ENCODE peak calls at places on chromosomes 2 and 18, in eight cellular contexts. One of them, this sample, is unnamed.
A peak's percentile ranks its signal among the peaks of the same experiment; 100 is the strongest.

GRCh38 chr2:1494906-1495305 is 81.6 kb downstream of the TPO start:
- DNase-seq in sigmoid colon: peak; percentile 39
- DNase-seq in bronchial epithelial cell: no peak
- DNase-seq in naive thymus-derived CD4-positive, alpha-beta T cell: no peak
- DNase-seq in HFF-Myc: no peak
- DNase-seq in AG09309: no peak
- DNase-seq in psoas muscle: no peak
- DNase-seq in pancreas: no peak
- DNase-seq in this sample: no peak

GRCh38 chr2:146665801-146666200 is 1179.0 kb upstream of the ACVR2A start:
- DNase-seq in psoas muscle: no peak
- DNase-seq in bronchial epithelial cell: peak; percentile 62
- DNase-seq in AG09309: no peak
- DNase-seq in sigmoid colon: no peak
- DNase-seq in HFF-Myc: no peak
- DNase-seq in pancreas: no peak
- DNase-seq in naive thymus-derived CD4-positive, alpha-beta T cell: no peak
- DNase-seq in this sample: peak; percentile 13

GRCh38 chr2:10762651-10763460 is 41.4 kb downstream of the ATP6V1C2 start:
- DNase-seq in HFF-Myc: no peak
- DNase-seq in naive thymus-derived CD4-positive, alpha-beta T cell: no peak
- DNase-seq in psoas muscle: no peak
- DNase-seq in pancreas: no peak
- DNase-seq in sigmoid colon: no peak
- DNase-seq in bronchial epithelial cell: no peak
- DNase-seq in AG09309: no peak
- DNase-seq in this sample: no peak

GRCh38 chr2:113203901-113204519 is 30.2 kb downstream of the PSD4 start:
- DNase-seq in AG09309: no peak
- DNase-seq in pancreas: peak; percentile 79
- DNase-seq in bronchial epithelial cell: peak; percentile 66
- DNase-seq in psoas muscle: peak; percentile 73
- DNase-seq in HFF-Myc: peak; percentile 63
- DNase-seq in sigmoid colon: no peak
- DNase-seq in naive thymus-derived CD4-positive, alpha-beta T cell: peak; percentile 50
- DNase-seq in this sample: peak; percentile 56

GRCh38 chr2:12587228-12587627 is 129.5 kb upstream of the TRIB2 start:
- DNase-seq in psoas muscle: no peak
- DNase-seq in bronchial epithelial cell: no peak
- DNase-seq in pancreas: no peak
- DNase-seq in AG09309: no peak
- DNase-seq in naive thymus-derived CD4-positive, alpha-beta T cell: no peak
- DNase-seq in HFF-Myc: no peak
- DNase-seq in sigmoid colon: no peak
- DNase-seq in this sample: no peak

GRCh38 chr2:127759931-127760330 is 51.0 kb downstream of the WDR33 start:
- DNase-seq in HFF-Myc: no peak
- DNase-seq in bronchial epithelial cell: no peak
- DNase-seq in pancreas: no peak
- DNase-seq in AG09309: no peak
- DNase-seq in naive thymus-derived CD4-positive, alpha-beta T cell: no peak
- DNase-seq in sigmoid colon: no peak
- DNase-seq in psoas muscle: no peak
- DNase-seq in this sample: no peak

GRCh38 chr2:47070155-47070919 is 84.8 kb downstream of the STPG4 start:
- DNase-seq in naive thymus-derived CD4-positive, alpha-beta T cell: no peak
- DNase-seq in psoas muscle: peak; percentile 44
- DNase-seq in AG09309: no peak
- DNase-seq in sigmoid colon: no peak
- DNase-seq in bronchial epithelial cell: no peak
- DNase-seq in HFF-Myc: no peak
- DNase-seq in pancreas: peak; percentile 51
- DNase-seq in this sample: peak; percentile 42

GRCh38 chr2:69663860-69664259 is 20.3 kb upstream of the AAK1 start:
- DNase-seq in HFF-Myc: no peak
- DNase-seq in naive thymus-derived CD4-positive, alpha-beta T cell: no peak
- DNase-seq in psoas muscle: no peak
- DNase-seq in sigmoid colon: no peak
- DNase-seq in AG09309: no peak
- DNase-seq in bronchial epithelial cell: no peak
- DNase-seq in pancreas: no peak
- DNase-seq in this sample: no peak

GRCh38 chr2:119136872-119137271 is 21.7 kb downstream of the C1QL2 start:
- DNase-seq in pancreas: no peak
- DNase-seq in AG09309: no peak
- DNase-seq in psoas muscle: no peak
- DNase-seq in sigmoid colon: no peak
- DNase-seq in naive thymus-derived CD4-positive, alpha-beta T cell: no peak
- DNase-seq in HFF-Myc: no peak
- DNase-seq in bronchial epithelial cell: no peak
- DNase-seq in this sample: no peak

GRCh38 chr2:163175294-163175693 is 336.7 kb upstream of the KCNH7 start:
- DNase-seq in sigmoid colon: no peak
- DNase-seq in pancreas: no peak
- DNase-seq in HFF-Myc: no peak
- DNase-seq in bronchial epithelial cell: no peak
- DNase-seq in AG09309: no peak
- DNase-seq in psoas muscle: peak; percentile 43
- DNase-seq in naive thymus-derived CD4-positive, alpha-beta T cell: no peak
- DNase-seq in this sample: no peak

GRCh38 chr2:207394203-207394741 is 135.5 kb upstream of the CREB1 start:
- DNase-seq in naive thymus-derived CD4-positive, alpha-beta T cell: no peak
- DNase-seq in HFF-Myc: no peak
- DNase-seq in psoas muscle: no peak
- DNase-seq in bronchial epithelial cell: peak; percentile 89
- DNase-seq in AG09309: no peak
- DNase-seq in pancreas: no peak
- DNase-seq in sigmoid colon: no peak
- DNase-seq in this sample: peak; percentile 66

GRCh38 chr2:127096280-127096679 is 10.7 kb downstream of the BIN1 start:
- DNase-seq in naive thymus-derived CD4-positive, alpha-beta T cell: no peak
- DNase-seq in HFF-Myc: no peak
- DNase-seq in bronchial epithelial cell: no peak
- DNase-seq in sigmoid colon: peak; percentile 58
- DNase-seq in pancreas: peak; percentile 25
- DNase-seq in psoas muscle: peak; percentile 42
- DNase-seq in AG09309: no peak
- DNase-seq in this sample: no peak

GRCh38 chr2:177692042-177692823 is 299.7 kb downstream of the AGPS start:
- DNase-seq in naive thymus-derived CD4-positive, alpha-beta T cell: no peak
- DNase-seq in bronchial epithelial cell: peak; percentile 76
- DNase-seq in pancreas: no peak
- DNase-seq in AG09309: no peak
- DNase-seq in psoas muscle: no peak
- DNase-seq in HFF-Myc: no peak
- DNase-seq in sigmoid colon: no peak
- DNase-seq in this sample: no peak

GRCh38 chr2:164430166-164430783 is 191.0 kb downstream of the GRB14 start:
- DNase-seq in bronchial epithelial cell: peak; percentile 51
- DNase-seq in AG09309: peak; percentile 7
- DNase-seq in naive thymus-derived CD4-positive, alpha-beta T cell: no peak
- DNase-seq in pancreas: no peak
- DNase-seq in HFF-Myc: peak; percentile 10
- DNase-seq in sigmoid colon: no peak
- DNase-seq in psoas muscle: no peak
- DNase-seq in this sample: peak; percentile 0

GRCh38 chr2:12587729-12588522 is 128.8 kb upstream of the TRIB2 start:
- DNase-seq in naive thymus-derived CD4-positive, alpha-beta T cell: no peak
- DNase-seq in psoas muscle: no peak
- DNase-seq in bronchial epithelial cell: peak; percentile 92
- DNase-seq in sigmoid colon: peak; percentile 82
- DNase-seq in AG09309: peak; percentile 91
- DNase-seq in HFF-Myc: peak; percentile 55
- DNase-seq in pancreas: no peak
- DNase-seq in this sample: peak; percentile 97

GRCh38 chr2:229160180-229160579 is 110.9 kb downstream of the PID1 start:
- DNase-seq in bronchial epithelial cell: peak; percentile 59
- DNase-seq in pancreas: no peak
- DNase-seq in sigmoid colon: no peak
- DNase-seq in AG09309: no peak
- DNase-seq in naive thymus-derived CD4-positive, alpha-beta T cell: no peak
- DNase-seq in psoas muscle: no peak
- DNase-seq in HFF-Myc: no peak
- DNase-seq in this sample: no peak

GRCh38 chr2:157592983-157593382 is 35.7 kb downstream of the ACVR1C start:
- DNase-seq in pancreas: no peak
- DNase-seq in HFF-Myc: no peak
- DNase-seq in naive thymus-derived CD4-positive, alpha-beta T cell: no peak
- DNase-seq in AG09309: peak; percentile 18
- DNase-seq in sigmoid colon: no peak
- DNase-seq in psoas muscle: no peak
- DNase-seq in bronchial epithelial cell: peak; percentile 20
- DNase-seq in this sample: peak; percentile 38

GRCh38 chr18:43314931-43315330 is 37.6 kb upstream of the SYT4 start:
- DNase-seq in HFF-Myc: no peak
- DNase-seq in bronchial epithelial cell: peak; percentile 33
- DNase-seq in naive thymus-derived CD4-positive, alpha-beta T cell: no peak
- DNase-seq in AG09309: no peak
- DNase-seq in sigmoid colon: no peak
- DNase-seq in pancreas: no peak
- DNase-seq in psoas muscle: no peak
- DNase-seq in this sample: no peak

GRCh38 chr2:79162132-79162531 is 2.6 kb upstream of the REG3A start:
- DNase-seq in sigmoid colon: no peak
- DNase-seq in bronchial epithelial cell: no peak
- DNase-seq in naive thymus-derived CD4-positive, alpha-beta T cell: no peak
- DNase-seq in AG09309: no peak
- DNase-seq in HFF-Myc: no peak
- DNase-seq in pancreas: no peak
- DNase-seq in psoas muscle: no peak
- DNase-seq in this sample: no peak

GRCh38 chr2:16461672-16462071 is 204.0 kb downstream of the CYRIA start:
- DNase-seq in sigmoid colon: no peak
- DNase-seq in HFF-Myc: no peak
- DNase-seq in naive thymus-derived CD4-positive, alpha-beta T cell: no peak
- DNase-seq in pancreas: no peak
- DNase-seq in AG09309: no peak
- DNase-seq in bronchial epithelial cell: no peak
- DNase-seq in psoas muscle: no peak
- DNase-seq in this sample: no peak

GRCh38 chr2:74498500-74499268 is 719 bp downstream of the LBX2 start:
- DNase-seq in pancreas: no peak
- DNase-seq in psoas muscle: no peak
- DNase-seq in bronchial epithelial cell: peak; percentile 55
- DNase-seq in AG09309: no peak
- DNase-seq in sigmoid colon: no peak
- DNase-seq in naive thymus-derived CD4-positive, alpha-beta T cell: no peak
- DNase-seq in HFF-Myc: no peak
- DNase-seq in this sample: peak; percentile 79

GRCh38 chr2:46943881-46944798 is 28.5 kb upstream of the MCFD2 start:
- DNase-seq in psoas muscle: no peak
- DNase-seq in bronchial epithelial cell: no peak
- DNase-seq in pancreas: no peak
- DNase-seq in AG09309: no peak
- DNase-seq in sigmoid colon: no peak
- DNase-seq in naive thymus-derived CD4-positive, alpha-beta T cell: no peak
- DNase-seq in HFF-Myc: no peak
- DNase-seq in this sample: no peak

GRCh38 chr18:13138822-13139139 is 79.8 kb upstream of the LDLRAD4 start:
- DNase-seq in AG09309: no peak
- DNase-seq in HFF-Myc: no peak
- DNase-seq in bronchial epithelial cell: no peak
- DNase-seq in naive thymus-derived CD4-positive, alpha-beta T cell: no peak
- DNase-seq in pancreas: no peak
- DNase-seq in sigmoid colon: no peak
- DNase-seq in psoas muscle: no peak
- DNase-seq in this sample: no peak
- H3K4me3 ChIP-seq in AG09309: no peak overlapping the region
- H3K4me3 ChIP-seq in HFF-Myc: no peak overlapping the region
- H3K4me3 ChIP-seq in bronchial epithelial cell: no peak overlapping the region
- H3K4me3 ChIP-seq in naive thymus-derived CD4-positive, alpha-beta T cell: no peak overlapping the region
- H3K4me3 ChIP-seq in pancreas: no peak overlapping the region
- H3K4me3 ChIP-seq in sigmoid colon: no peak overlapping the region
- H3K4me3 ChIP-seq in psoas muscle: no peak overlapping the region
- H3K4me3 ChIP-seq in this sample: no peak overlapping the region

DNA sequence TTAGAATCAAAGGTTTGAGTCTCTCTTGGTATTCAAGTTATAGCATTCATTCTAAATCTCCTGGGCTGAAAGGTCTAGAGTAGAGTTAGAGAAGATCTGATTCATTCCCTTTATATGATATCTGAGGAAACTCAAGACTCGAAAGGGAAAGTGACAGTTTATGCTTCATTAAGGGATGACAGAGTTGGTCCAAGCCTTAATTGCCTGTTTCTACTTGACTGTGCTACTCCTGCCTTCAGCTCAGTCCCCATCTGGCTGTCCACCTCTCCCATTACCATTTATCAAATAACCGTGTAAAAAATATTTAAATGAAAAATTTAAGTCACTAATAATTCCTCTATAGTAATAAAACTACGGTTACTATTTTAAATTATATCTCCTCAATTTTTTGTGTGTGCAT is 537.1 kb upstream of the MEX3C start:
- DNase-seq in sigmoid colon: no peak
- DNase-seq in AG09309: no peak
- DNase-seq in naive thymus-derived CD4-positive, alpha-beta T cell: no peak
- DNase-seq in bronchial epithelial cell: no peak
- DNase-seq in psoas muscle: no peak
- DNase-seq in pancreas: no peak
- DNase-seq in HFF-Myc: no peak
- DNase-seq in this sample: no peak
- H3K4me3 ChIP-seq in sigmoid colon: no peak overlapping the region
- H3K4me3 ChIP-seq in AG09309: no peak overlapping the region
- H3K4me3 ChIP-seq in naive thymus-derived CD4-positive, alpha-beta T cell: no peak overlapping the region
- H3K4me3 ChIP-seq in bronchial epithelial cell: no peak overlapping the region
- H3K4me3 ChIP-seq in psoas muscle: no peak overlapping the region
- H3K4me3 ChIP-seq in pancreas: no peak overlapping the region
- H3K4me3 ChIP-seq in HFF-Myc: no peak overlapping the region
- H3K4me3 ChIP-seq in this sample: no peak overlapping the region

GRCh38 chr2:185828326-185828725 is 89.7 kb downstream of the FSIP2 start:
- DNase-seq in HFF-Myc: no peak
- DNase-seq in bronchial epithelial cell: no peak
- DNase-seq in psoas muscle: no peak
- DNase-seq in sigmoid colon: no peak
- DNase-seq in AG09309: no peak
- DNase-seq in naive thymus-derived CD4-positive, alpha-beta T cell: no peak
- DNase-seq in pancreas: no peak
- DNase-seq in this sample: no peak

GRCh38 chr2:185821467-185821866 is 82.9 kb downstream of the FSIP2 start:
- DNase-seq in naive thymus-derived CD4-positive, alpha-beta T cell: no peak
- DNase-seq in AG09309: no peak
- DNase-seq in HFF-Myc: no peak
- DNase-seq in sigmoid colon: no peak
- DNase-seq in bronchial epithelial cell: no peak
- DNase-seq in psoas muscle: no peak
- DNase-seq in pancreas: no peak
- DNase-seq in this sample: no peak

GRCh38 chr2:185823773-185824172 is 85.2 kb downstream of the FSIP2 start:
- DNase-seq in pancreas: no peak
- DNase-seq in psoas muscle: no peak
- DNase-seq in AG09309: no peak
- DNase-seq in sigmoid colon: no peak
- DNase-seq in bronchial epithelial cell: no peak
- DNase-seq in HFF-Myc: no peak
- DNase-seq in naive thymus-derived CD4-positive, alpha-beta T cell: no peak
- DNase-seq in this sample: no peak

GRCh38 chr2:185825557-185825956 is 87.0 kb downstream of the FSIP2 start:
- DNase-seq in psoas muscle: no peak
- DNase-seq in pancreas: no peak
- DNase-seq in sigmoid colon: no peak
- DNase-seq in bronchial epithelial cell: peak; percentile 70
- DNase-seq in AG09309: no peak
- DNase-seq in HFF-Myc: no peak
- DNase-seq in naive thymus-derived CD4-positive, alpha-beta T cell: no peak
- DNase-seq in this sample: no peak
- H3K4me3 ChIP-seq in psoas muscle: no peak overlapping the region
- H3K4me3 ChIP-seq in pancreas: no peak overlapping the region
- H3K4me3 ChIP-seq in sigmoid colon: no peak overlapping the region
- H3K4me3 ChIP-seq in bronchial epithelial cell: no peak overlapping the region
- H3K4me3 ChIP-seq in AG09309: no peak overlapping the region
- H3K4me3 ChIP-seq in HFF-Myc: no peak overlapping the region
- H3K4me3 ChIP-seq in naive thymus-derived CD4-positive, alpha-beta T cell: no peak overlapping the region
- H3K4me3 ChIP-seq in this sample: no peak overlapping the region

GRCh38 chr2:48774251-48774650 is 18.7 kb upstream of the LHCGR start:
- DNase-seq in HFF-Myc: no peak
- DNase-seq in bronchial epithelial cell: no peak
- DNase-seq in sigmoid colon: no peak
- DNase-seq in pancreas: no peak
- DNase-seq in psoas muscle: no peak
- DNase-seq in naive thymus-derived CD4-positive, alpha-beta T cell: no peak
- DNase-seq in AG09309: no peak
- DNase-seq in this sample: no peak
- H3K4me3 ChIP-seq in HFF-Myc: no peak overlapping the region
- H3K4me3 ChIP-seq in bronchial epithelial cell: no peak overlapping the region
- H3K4me3 ChIP-seq in sigmoid colon: no peak overlapping the region
- H3K4me3 ChIP-seq in pancreas: no peak overlapping the region
- H3K4me3 ChIP-seq in psoas muscle: no peak overlapping the region
- H3K4me3 ChIP-seq in naive thymus-derived CD4-positive, alpha-beta T cell: no peak overlapping the region
- H3K4me3 ChIP-seq in AG09309: no peak overlapping the region
- H3K4me3 ChIP-seq in this sample: no peak overlapping the region

This sample was measured in foreskin fibroblast.